ENCODE peak calls at places on chromosomes 3 and 15, in seven cellular contexts. U, O, Y, M, P, Q and Z are unnamed samples.

GRCh38 chr3:141051641-141052569 is 758 bp downstream of the SPSB4 start:
- DNase-seq in U (no peak), O (no peak), Y (no peak), M (peak; percentile 79), P (no peak), Q (no peak), Z (no peak)

GRCh38 chr15:76470691-76471090 is 134.1 kb downstream of the ISL2 start:
- DNase-seq in U (no peak), O (no peak), Y (no peak), M (no peak), P (no peak), Q (no peak), Z (no peak)

GRCh38 chr3:122642935-122643334 is 37.7 kb upstream of the PARP14 start:
- DNase-seq in U (no peak), O (no peak), Y (no peak), M (no peak), P (no peak), Q (no peak), Z (no peak)

GRCh38 chr3:1404270-1404669 is 311.4 kb downstream of the CNTN6 start:
- DNase-seq in U (no peak), O (no peak), Y (no peak), M (no peak), P (no peak), Q (no peak), Z (no peak)

GRCh38 chr3:110808630-110809029 is 263.0 kb upstream of the NECTIN3 start:
- DNase-seq in U (no peak), O (no peak), Y (no peak), M (no peak), P (no peak), Q (no peak), Z (no peak)

GRCh38 chr15:99502182-99502581 is 63.6 kb upstream of the MEF2A start:
- DNase-seq in U (no peak), O (no peak), Y (no peak), M (no peak), P (no peak), Q (no peak), Z (no peak)

GRCh38 chr3:75136100-75136897 is 521.8 kb upstream of the CNTN3 start:
- DNase-seq in U (no peak), O (no peak), Y (no peak), M (no peak), P (no peak), Q (no peak), Z (no peak)

GRCh38 chr15:77905301-77905920 is 172.1 kb downstream of the TBC1D2B start:
- DNase-seq in U (no peak), O (no peak), Y (no peak), M (no peak), P (no peak), Q (no peak), Z (no peak)

GRCh38 chr3:140942221-140943104 is 827 bp downstream of the SLC25A36 start:
- DNase-seq in U (no peak), O (peak; percentile 75), Y (peak; percentile 2), M (peak; percentile 78), P (no peak), Q (peak; percentile 18), Z (peak; percentile 30)

GRCh38 chr3:177629276-177629675 is 432.0 kb upstream of the TBL1XR1 start:
- DNase-seq in U (no peak), O (no peak), Y (no peak), M (no peak), P (no peak), Q (no peak), Z (no peak)

GRCh38 chr3:116423945-116424344 is 21.3 kb downstream of the LSAMP start:
- DNase-seq in U (no peak), O (no peak), Y (no peak), M (no peak), P (no peak), Q (no peak), Z (no peak)

GRCh38 chr15:68558318-68559305 is 20.2 kb upstream of the CORO2B start:
- DNase-seq in U (no peak), O (no peak), Y (no peak), M (peak; percentile 11), P (no peak), Q (no peak), Z (no peak)

GRCh38 chr3:188646592-188646991 is 492.6 kb downstream of the LPP start:
- DNase-seq in U (no peak), O (no peak), Y (no peak), M (no peak), P (no peak), Q (peak; percentile 55), Z (peak; percentile 9)

GRCh38 chr15:57133127-57133968 is 214.9 kb downstream of the TCF12 start:
- DNase-seq in U (no peak), O (no peak), Y (no peak), M (peak; percentile 90), P (no peak), Q (no peak), Z (no peak)

GRCh38 chr3:129974451-129975331 is at the start of gene TRH:
- DNase-seq in U (no peak), O (no peak), Y (no peak), M (peak; percentile 64), P (no peak), Q (no peak), Z (no peak)